ENCODE peak calls at places on chromosomes 12 and 14, in nine cellular contexts. A is fibroblast of villous mesenchyme; N is A549; C is fibroblast of pulmonary artery; G is GM13976; D is ovary; M is activated CD8-positive, alpha-beta T cell treated with anti-CD3 and anti-CD28 coated beads for 36 hours; S is foreskin keratinocyte; J is lower leg skin. I is an unnamed sample.
A peak's percentile ranks its signal among the peaks of the same experiment; 100 is the strongest.

GRCh38 chr14:30295980-30296379 is 263.0 kb upstream of the G2E3 start:
- DNase-seq in S (peak; percentile 52), C (no peak), N (no peak), A (no peak), G (no peak), M (no peak), D (no peak), J (no peak), I (no peak)

GRCh38 chr12:105092336-105092735 is 8.1 kb upstream of the ALDH1L2 start:
- DNase-seq in M (no peak), S (peak; percentile 75), C (no peak), J (no peak), N (no peak), A (no peak), G (no peak), D (no peak), I (no peak)

GRCh38 chr14:52103416-52103815 is 34.6 kb upstream of the NID2 start:
- DNase-seq in M (no peak), N (no peak), J (no peak), D (no peak), C (no peak), G (no peak), S (no peak), A (no peak), I (no peak)

GRCh38 chr14:96357216-96357615 is 5.9 kb downstream of the ATG2B start:
- DNase-seq in D (no peak), C (no peak), M (no peak), N (no peak), G (no peak), J (no peak), A (no peak), S (no peak), I (no peak)

GRCh38 chr12:47033081-47033480 is 46.3 kb upstream of the PCED1B start:
- DNase-seq in S (no peak), G (no peak), J (peak; percentile 84), C (peak; percentile 61), M (no peak), A (peak; percentile 65), N (peak; percentile 77), D (peak; percentile 56), I (no peak)

GRCh38 chr12:92002195-92002649 is 143.4 kb downstream of the BTG1 start:
- DNase-seq in G (no peak), N (no peak), C (no peak), S (no peak), M (no peak), A (peak; percentile 21), D (no peak), J (no peak), I (no peak)

GRCh38 chr12:68905731-68906130 is 27.2 kb downstream of the CPM start:
- DNase-seq in D (no peak), M (no peak), J (no peak), A (no peak), C (no peak), G (no peak), S (no peak), N (no peak), I (no peak)

GRCh38 chr14:64910847-64911495 is 3.3 kb upstream of the CHURC1 start:
- DNase-seq in S (no peak), C (peak; percentile 67), A (peak; percentile 50), D (no peak), J (no peak), N (peak; percentile 60), G (no peak), M (no peak), I (no peak)

GRCh38 chr14:77126461-77126990 is 15.1 kb downstream of the ZDHHC22 start:
- DNase-seq in C (no peak), G (no peak), N (no peak), D (no peak), S (no peak), M (no peak), J (no peak), A (no peak), I (peak; percentile 7)

GRCh38 chr14:77124345-77125274 is 17.0 kb downstream of the ZDHHC22 start:
- DNase-seq in J (no peak), G (peak; percentile 86), N (peak; percentile 48), C (peak; percentile 34), D (peak; percentile 34), A (peak; percentile 36), M (peak; percentile 61), S (peak; percentile 20), I (peak; percentile 84)

GRCh38 chr14:77123381-77124344 is 17.9 kb downstream of the ZDHHC22 start:
- DNase-seq in J (peak; percentile 91), M (no peak), G (no peak), S (peak; percentile 94), D (no peak), A (no peak), N (no peak), C (peak; percentile 10), I (peak; percentile 15)

GRCh38 chr14:77126074-77126325 is 15.6 kb downstream of the ZDHHC22 start:
- DNase-seq in A (no peak), S (no peak), J (no peak), N (no peak), G (no peak), D (no peak), C (no peak), M (no peak), I (no peak)

GRCh38 chr14:77125275-77126073 is 16.1 kb downstream of the ZDHHC22 start:
- DNase-seq in D (no peak), A (no peak), M (no peak), S (no peak), C (no peak), G (no peak), N (no peak), J (no peak), I (peak; percentile 11)
- TF ChIP-seq CTCF in D (no peak), A (no peak), M (peak; percentile 30), S (no peak), C (no peak), G (no peak), N (peak; percentile 32), J (no peak), I (no peak)

GRCh38 chr12:60112063-60112462 is 516.2 kb downstream of the SLC16A7 start:
- DNase-seq in N (no peak), D (no peak), A (no peak), S (no peak), G (no peak), M (no peak), J (no peak), C (no peak), I (no peak)

GRCh38 chr12:60100852-60101251 is 505.0 kb downstream of the SLC16A7 start:
- DNase-seq in N (no peak), S (peak; percentile 30), C (no peak), G (no peak), D (no peak), J (no peak), M (no peak), A (no peak), I (no peak)

GRCh38 chr12:60107992-60108391 is 512.2 kb downstream of the SLC16A7 start:
- DNase-seq in N (no peak), J (no peak), G (no peak), M (no peak), D (no peak), S (no peak), A (no peak), C (no peak), I (no peak)

GRCh38 chr12:60101715-60102114 is 505.9 kb downstream of the SLC16A7 start:
- DNase-seq in G (no peak), D (no peak), C (peak; percentile 6), J (no peak), S (peak; percentile 67), A (no peak), M (no peak), N (no peak), I (no peak)

DNA sequence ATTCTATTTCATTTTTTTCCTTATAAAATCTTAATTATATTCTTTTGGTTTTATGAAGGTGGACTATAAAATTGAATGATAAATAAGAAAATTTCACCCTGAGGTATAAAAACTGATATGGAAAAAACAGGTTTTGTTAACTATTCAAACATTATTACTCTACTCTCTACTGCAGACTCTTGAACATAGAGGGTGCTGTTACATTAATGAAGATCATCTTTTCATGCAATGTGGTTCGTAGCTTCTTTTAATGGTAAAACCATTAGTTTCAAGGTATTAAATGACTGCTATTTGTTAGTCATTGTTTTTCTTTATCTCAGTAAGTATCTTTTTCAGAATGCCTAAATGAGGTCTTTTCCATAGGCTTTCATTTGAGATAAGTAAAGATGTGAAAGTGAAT is 510.4 kb downstream of the SLC16A7 start:
- DNase-seq in J (no peak), C (peak; percentile 49), S (no peak), M (no peak), N (peak; percentile 14), A (peak; percentile 16), G (no peak), D (no peak), I (no peak)
- TF ChIP-seq CTCF in J (no peak), C (peak; percentile 45), S (peak; percentile 70), M (no peak), N (peak; percentile 52), A (peak; percentile 43), G (no peak), D (no peak), I (no peak)

GRCh38 chr14:50335989-50336391 is 23.9 kb downstream of the DMAC2L start:
- DNase-seq in C (peak; percentile 90), G (peak; percentile 37), N (no peak), D (peak; percentile 33), S (no peak), M (peak; percentile 34), A (peak; percentile 86), J (no peak), I (peak; percentile 33)

GRCh38 chr14:50333010-50333409 is 20.9 kb downstream of the DMAC2L start:
- DNase-seq in G (no peak), M (no peak), N (no peak), S (peak; percentile 93), C (peak; percentile 99), J (no peak), A (peak; percentile 92), D (peak; percentile 65), I (no peak)

GRCh38 chr14:50334211-50334610 is 22.1 kb downstream of the DMAC2L start:
- DNase-seq in M (no peak), J (no peak), S (no peak), A (no peak), C (no peak), D (no peak), N (no peak), G (no peak), I (no peak)

GRCh38 chr14:50335389-50335788 is 23.3 kb downstream of the DMAC2L start:
- DNase-seq in N (peak; percentile 54), C (peak; percentile 88), D (peak; percentile 64), S (peak; percentile 21), J (peak; percentile 88), A (peak; percentile 75), M (no peak), G (no peak), I (no peak)

DNA sequence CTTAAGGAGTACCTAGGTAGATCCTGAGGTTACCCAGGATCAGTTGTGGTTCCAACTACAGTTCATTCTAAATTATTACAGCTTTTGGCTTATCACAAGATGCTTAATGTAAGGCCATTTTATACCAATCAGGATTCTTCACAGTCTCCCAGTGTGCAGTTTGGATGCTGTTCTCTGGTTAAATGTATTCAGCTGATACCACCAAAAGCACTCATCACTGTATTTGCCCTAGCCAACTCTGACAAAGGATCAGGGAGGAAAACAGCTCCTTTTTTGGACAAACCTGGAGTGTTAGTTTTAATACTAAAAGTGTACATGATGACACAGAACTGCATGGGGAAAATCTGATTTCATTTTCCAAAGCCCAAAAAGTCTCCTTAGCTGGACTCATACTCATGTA is 19.5 kb downstream of the DMAC2L start:
- DNase-seq in G (no peak), A (no peak), D (no peak), C (no peak), N (no peak), S (no peak), J (no peak), M (no peak), I (no peak)
- TF ChIP-seq CTCF in G (no peak), A (no peak), D (no peak), C (no peak), N (no peak), S (no peak), J (no peak), M (no peak), I (no peak)

GRCh38 chr12:94187351-94187750 is 39.0 kb downstream of the PLXNC1 start:
- DNase-seq in J (no peak), C (no peak), D (no peak), S (no peak), G (no peak), N (no peak), M (no peak), A (no peak), I (no peak)
- TF ChIP-seq CTCF in J (no peak), C (no peak), D (no peak), S (no peak), G (no peak), N (no peak), M (no peak), A (no peak), I (no peak)

I was measured in GM20000.